ENCODE peak calls at places on chromosomes 11 and 22, in five cellular contexts. I, M, C, F and N are unnamed samples.
A peak's percentile ranks its signal among the peaks of the same experiment; 100 is the strongest.

GRCh38 chr11:36116161-36116560 is 172.3 kb downstream of the LDLRAD3 start:
- DNase-seq in M (no peak), F (no peak), I (no peak), C (no peak), N (no peak)

GRCh38 chr11:13661074-13661623 is 7.3 kb upstream of the FAR1 start:
- DNase-seq in I (no peak), M (no peak), C (no peak), F (no peak), N (no peak)

GRCh38 chr11:107619926-107620325 is 29.0 kb downstream of the ELMOD1 start:
- DNase-seq in M (no peak), F (no peak), C (no peak), I (no peak), N (no peak)

GRCh38 chr11:35953081-35953480 is 9.2 kb downstream of the LDLRAD3 start:
- DNase-seq in M (no peak), I (peak; percentile 67), F (no peak), C (no peak), N (peak; percentile 29)

GRCh38 chr11:126149759-126150236 is 61.7 kb downstream of the RPUSD4 start:
- DNase-seq in M (no peak), I (no peak), F (no peak), C (no peak), N (no peak)

GRCh38 chr11:62540804-62541671 is 5.6 kb downstream of the AHNAK start:
- DNase-seq in I (peak; percentile 49), M (peak; percentile 32), C (no peak), F (no peak), N (no peak)

GRCh38 chr11:119520400-119520799 is 97.4 kb upstream of the THY1 start:
- DNase-seq in M (no peak), F (no peak), I (no peak), C (no peak), N (no peak)

GRCh38 chr22:19869497-19870152 is 15.0 kb upstream of the GNB1L start:
- DNase-seq in F (peak; percentile 8), M (no peak), I (peak; percentile 39), C (no peak), N (no peak)

GRCh38 chr11:11841121-11841604 is 609 bp upstream of the USP47 start:
- DNase-seq in I (no peak), F (peak; percentile 55), M (no peak), C (no peak), N (peak; percentile 80)

GRCh38 chr11:113992459-113993105 is 17.7 kb downstream of the HTR3A start:
- DNase-seq in C (peak; percentile 48), F (peak; percentile 65), M (no peak), I (no peak), N (no peak)

GRCh38 chr11:20364412-20364792 is 888 bp downstream of the HTATIP2 start:
- DNase-seq in M (no peak), I (no peak), F (no peak), C (no peak), N (no peak)

GRCh38 chr11:103898577-103899336 is 137.7 kb upstream of the DDI1 start:
- DNase-seq in I (no peak), F (no peak), C (no peak), M (no peak), N (no peak)

GRCh38 chr11:27997344-27997743 is 110.6 kb downstream of the KIF18A start:
- DNase-seq in C (no peak), F (no peak), I (no peak), M (no peak), N (no peak)

GRCh38 chr11:116948375-116948774 is 111.0 kb upstream of the APOA1 start:
- DNase-seq in F (no peak), M (no peak), I (no peak), C (no peak), N (no peak)

GRCh38 chr11:17238377-17238776 is 30.6 kb upstream of the PIK3C2A start:
- DNase-seq in C (no peak), I (no peak), F (no peak), M (no peak), N (no peak)

GRCh38 chr11:8719260-8720190 is 36.9 kb downstream of the RPL27A start:
- DNase-seq in I (no peak), F (no peak), C (no peak), M (no peak), N (no peak)

GRCh38 chr22:36166518-36167220 is 6.1 kb upstream of the APOL3 start:
- DNase-seq in M (peak; percentile 40), C (no peak), I (no peak), F (peak; percentile 32), N (no peak)

GRCh38 chr11:28738549-28738948 is 630.4 kb downstream of the METTL15 start:
- DNase-seq in F (peak; percentile 18), M (no peak), I (no peak), C (no peak), N (no peak)

GRCh38 chr11:120952503-120953229 is 71.2 kb upstream of the TBCEL start:
- DNase-seq in I (peak; percentile 84), F (peak; percentile 90), M (peak; percentile 38), C (peak; percentile 91), N (peak; percentile 47)

GRCh38 chr11:13216019-13217006 is 61.3 kb upstream of the BMAL1 start:
- DNase-seq in I (no peak), M (no peak), F (no peak), C (peak; percentile 62), N (no peak)

GRCh38 chr22:19767427-19768380 is 7.1 kb downstream of the TBX1 start:
- DNase-seq in C (no peak), F (no peak), I (no peak), M (no peak), N (no peak)

GRCh38 chr11:76153609-76153949 is 52.7 kb downstream of the WNT11 start:
- DNase-seq in I (no peak), F (no peak), C (no peak), M (no peak), N (no peak)

GRCh38 chr11:15159085-15159484 is 44.4 kb downstream of the INSC start:
- DNase-seq in F (no peak), M (no peak), C (no peak), I (no peak), N (no peak)

GRCh38 chr11:8229299-8230177 is 34.1 kb downstream of the LMO1 start:
- DNase-seq in I (peak; percentile 23), F (no peak), C (no peak), M (no peak), N (no peak)

GRCh38 chr11:7977251-7977917 is 9.8 kb upstream of the EIF3F start:
- DNase-seq in F (no peak), M (no peak), I (no peak), C (no peak), N (no peak)

GRCh38 chr22:50677493-50678217 is 5.0 kb downstream of the SHANK3 start:
- DNase-seq in F (peak; percentile 2), C (no peak), I (no peak), M (no peak), N (no peak)

GRCh38 chr11:133579165-133580031 is 47.1 kb upstream of the OPCML start:
- DNase-seq in C (peak; percentile 20), I (no peak), M (no peak), F (no peak), N (no peak)

GRCh38 chr11:63672934-63673539 is 1.9 kb upstream of the ATL3 start:
- DNase-seq in F (no peak), C (no peak), M (no peak), I (no peak), N (no peak)
- H3K27ac ChIP-seq in F (no peak overlapping the region), C (no peak overlapping the region), M (no peak overlapping the region), I (no peak overlapping the region), N (no peak overlapping the region)

DNA sequence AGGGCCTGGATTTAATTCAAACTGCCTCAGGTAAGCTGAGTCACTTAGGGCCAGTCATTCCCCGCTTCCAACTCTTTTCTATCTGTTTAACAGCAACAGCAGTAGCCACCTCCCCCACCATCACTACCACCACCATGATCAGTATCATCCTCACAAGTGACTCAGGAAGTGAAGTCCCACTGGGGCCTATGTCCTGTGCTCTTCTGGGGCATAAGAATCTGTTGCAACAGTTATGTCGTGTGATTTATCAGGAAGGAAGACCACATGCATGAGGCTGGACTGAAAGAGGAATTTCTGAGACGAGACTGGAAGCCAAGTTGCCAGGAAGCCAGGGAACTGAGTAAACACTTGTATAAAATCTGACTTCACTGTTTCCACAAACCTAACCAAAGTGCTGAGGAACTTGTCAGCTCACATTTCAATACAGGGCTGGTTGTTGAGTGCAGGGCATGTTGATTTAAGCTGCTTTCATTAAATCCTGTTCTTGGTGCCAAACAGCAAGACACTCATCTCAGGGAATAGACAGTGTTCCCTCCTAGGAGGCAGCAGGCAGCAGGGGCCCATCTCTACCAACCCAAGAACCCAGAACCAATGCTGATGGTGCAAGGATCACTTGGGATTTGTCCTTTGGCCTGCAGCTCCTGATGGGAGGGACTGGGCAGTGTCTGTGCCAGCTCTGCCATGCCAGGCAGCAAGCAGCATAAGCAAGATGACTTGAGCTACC is 226.7 kb upstream of the NARS2 start:
- DNase-seq in F (no peak), M (no peak), C (no peak), I (no peak), N (no peak)
- H3K27ac ChIP-seq in F (no peak overlapping the region), M (no peak overlapping the region), C (no peak overlapping the region), I (peak overlapping the region; percentile 60), N (peak overlapping the region; percentile 12)

DNA sequence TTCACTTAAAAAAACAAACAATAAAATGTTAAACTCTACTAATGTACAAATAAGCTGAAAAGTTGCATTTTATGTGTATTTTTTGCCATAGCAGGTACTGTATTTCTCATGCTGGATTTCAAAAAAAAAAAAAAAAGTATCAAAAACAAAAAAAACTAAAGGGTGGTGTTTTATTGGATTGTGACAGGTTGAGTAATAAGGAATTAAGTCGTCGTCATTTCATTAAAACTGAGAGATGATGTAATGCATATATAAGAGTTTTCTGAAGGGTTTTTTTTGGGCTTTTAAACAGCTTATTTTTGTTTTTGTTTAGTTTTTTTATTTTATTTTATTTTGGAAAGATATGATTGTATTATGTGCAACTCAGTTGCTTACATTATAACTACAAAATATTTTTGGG is 10.9 kb upstream of the ADSL start:
- DNase-seq in C (no peak), I (no peak), M (no peak), F (no peak), N (no peak)
- H3K27ac ChIP-seq in C (no peak overlapping the region), I (no peak overlapping the region), M (peak overlapping the region; percentile 30), F (no peak overlapping the region), N (no peak overlapping the region)

GRCh38 chr11:794766-795637 is 3.1 kb downstream of the SLC25A22 start:
- DNase-seq in F (peak; percentile 60), I (no peak), M (no peak), C (no peak), N (no peak)
- H3K27ac ChIP-seq in F (peak overlapping the region; percentile 84), I (peak overlapping the region; percentile 83), M (peak overlapping the region; percentile 86), C (no peak overlapping the region), N (no peak overlapping the region)

DNA sequence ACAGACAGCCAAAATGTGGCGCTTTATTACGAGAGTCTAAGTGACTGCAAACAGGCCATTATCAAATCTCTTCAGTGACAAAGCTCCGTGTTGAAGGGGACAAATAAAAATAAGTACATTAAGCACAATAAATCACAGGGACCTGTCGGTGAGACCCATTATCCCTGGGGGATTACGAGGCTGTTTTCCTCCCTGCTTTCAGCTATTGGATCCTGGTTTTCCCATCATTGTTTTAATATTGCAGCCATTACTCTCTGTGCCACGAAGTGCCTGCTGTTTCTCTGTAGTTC is 22.7 kb downstream of the LARGE1 start:
- DNase-seq in C (no peak), I (no peak), F (peak; percentile 51), M (no peak), N (no peak)
- H3K27ac ChIP-seq in C (no peak overlapping the region), I (no peak overlapping the region), F (no peak overlapping the region), M (no peak overlapping the region), N (no peak overlapping the region)

DNA sequence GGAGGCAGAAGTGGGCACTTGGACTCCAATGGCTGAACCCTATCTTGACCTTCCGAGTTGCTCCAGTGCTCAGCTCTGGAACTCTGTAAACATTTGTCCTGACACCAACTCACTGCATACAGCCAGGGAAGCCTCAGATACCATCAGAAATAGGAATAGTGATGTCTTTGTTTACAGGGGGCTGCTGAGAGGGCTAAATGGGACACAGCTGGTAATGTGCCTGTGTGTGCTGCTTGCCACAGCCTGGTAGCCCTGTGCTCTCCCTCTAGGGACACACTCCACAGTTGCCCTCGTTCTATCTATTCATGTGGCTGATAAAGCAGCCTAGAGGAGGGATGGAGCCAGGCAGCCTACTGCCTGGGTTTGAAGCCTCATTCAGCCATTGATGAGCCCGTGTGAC is 559.8 kb downstream of the MIAT start:
- DNase-seq in F (no peak), M (no peak), I (no peak), C (no peak), N (no peak)
- H3K27ac ChIP-seq in F (no peak overlapping the region), M (no peak overlapping the region), I (no peak overlapping the region), C (no peak overlapping the region), N (no peak overlapping the region)